ENCODE peak calls at places on chromosome X, in eight cellular contexts. U is Calu3, Z is cardiac muscle cell, X is mammary epithelial cell, C is fibroblast of the aortic adventitia, D is osteocyte, F is cardiac fibroblast, O is omental fat pad. V is an unnamed sample.

GRCh38 chrX:129779086-129779672 is 570 bp upstream of the SASH3 start:
- DNase-seq in U (no peak), Z (no peak), X (no peak), C (no peak), D (no peak), F (no peak), O (no peak), V (no peak)

GRCh38 chrX:69538321-69538876 is 34.3 kb downstream of the NALF2 start:
- DNase-seq in U (peak), Z (peak), X (peak), C (peak), D (peak), F (peak), O (peak), V (peak)

GRCh38 chrX:144801786-144802185 is 445.5 kb upstream of the SPANXN1 start:
- DNase-seq in U (no peak), Z (no peak), X (peak), C (peak), D (no peak), F (peak), O (no peak), V (no peak)

GRCh38 chrX:22060451-22060940 is 28.4 kb downstream of the PHEX start:
- DNase-seq in U (peak), Z (no peak), X (peak), C (peak), D (no peak), F (peak), O (no peak), V (no peak)

GRCh38 chrX:6226053-6226645 is 2.5 kb downstream of the NLGN4X start:
- DNase-seq in U (no peak), Z (peak), X (peak), C (no peak), D (no peak), F (no peak), O (no peak), V (peak)

GRCh38 chrX:22097295-22097694 is 65.2 kb downstream of the PHEX start:
- DNase-seq in U (no peak), Z (no peak), X (peak), C (peak), D (no peak), F (peak), O (no peak), V (no peak)

GRCh38 chrX:73822775-73823174 is 259.8 kb downstream of the CHIC1 start:
- DNase-seq in U (no peak), Z (no peak), X (no peak), C (no peak), D (no peak), F (no peak), O (no peak), V (no peak)

GRCh38 chrX:97416461-97416860 is 532.8 kb downstream of the RPA4 start:
- DNase-seq in U (no peak), Z (no peak), X (peak), C (no peak), D (no peak), F (no peak), O (no peak), V (no peak)

GRCh38 chrX:150087612-150088011 is 149.3 kb upstream of the EOLA2 start:
- DNase-seq in U (no peak), Z (no peak), X (no peak), C (no peak), D (no peak), F (no peak), O (no peak), V (no peak)

GRCh38 chrX:9597361-9598035 is 132.6 kb downstream of the TBL1X start:
- DNase-seq in U (no peak), Z (no peak), X (no peak), C (no peak), D (peak), F (no peak), O (no peak), V (no peak)

GRCh38 chrX:148530464-148531077 is 30.2 kb downstream of the AFF2 start:
- DNase-seq in U (peak), Z (no peak), X (no peak), C (peak), D (no peak), F (peak), O (no peak), V (no peak)
- TF ChIP-seq CTCF in U (peak), Z (peak), X (peak), C (peak), D (peak), F (peak), O (no peak), V (peak)

GRCh38 chrX:49840679-49841078 is 11.6 kb downstream of the PAGE4 start:
- DNase-seq in U (peak), Z (peak), X (peak), C (peak), D (no peak), F (peak), O (peak), V (peak)
- TF ChIP-seq CTCF in U (no peak), Z (peak), X (peak), C (peak), D (peak), F (peak), O (no peak), V (peak)

DNA sequence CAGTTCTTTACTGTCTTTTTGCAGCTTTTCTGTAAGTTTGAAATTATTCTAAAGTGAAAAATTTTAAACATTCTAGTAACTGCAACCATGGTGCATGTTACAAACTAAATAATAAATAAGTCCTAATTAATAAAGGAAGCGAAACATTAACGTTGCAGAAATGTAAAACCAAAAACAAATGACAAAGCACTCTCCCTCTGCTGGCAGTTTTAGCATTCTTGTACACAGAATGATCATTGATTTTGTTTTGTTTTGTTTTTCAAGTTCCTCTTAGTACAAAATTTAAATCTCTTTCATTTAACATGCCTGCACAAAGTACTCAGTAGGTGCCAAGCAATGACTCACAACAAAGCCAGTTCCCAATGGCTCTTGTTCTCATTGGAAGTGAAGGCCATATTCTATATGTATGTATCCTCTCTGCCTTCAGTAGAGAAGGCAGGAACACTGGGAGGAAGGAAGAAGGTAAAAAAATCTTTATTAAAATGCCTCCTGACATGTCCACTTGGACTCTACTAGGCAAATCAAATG is 13.7 kb upstream of the TMSB4X start:
- DNase-seq in U (no peak), Z (no peak), X (peak), C (peak), D (no peak), F (peak), O (no peak), V (no peak)
- TF ChIP-seq CTCF in U (no peak), Z (no peak), X (peak), C (no peak), D (no peak), F (no peak), O (no peak), V (no peak)

DNA sequence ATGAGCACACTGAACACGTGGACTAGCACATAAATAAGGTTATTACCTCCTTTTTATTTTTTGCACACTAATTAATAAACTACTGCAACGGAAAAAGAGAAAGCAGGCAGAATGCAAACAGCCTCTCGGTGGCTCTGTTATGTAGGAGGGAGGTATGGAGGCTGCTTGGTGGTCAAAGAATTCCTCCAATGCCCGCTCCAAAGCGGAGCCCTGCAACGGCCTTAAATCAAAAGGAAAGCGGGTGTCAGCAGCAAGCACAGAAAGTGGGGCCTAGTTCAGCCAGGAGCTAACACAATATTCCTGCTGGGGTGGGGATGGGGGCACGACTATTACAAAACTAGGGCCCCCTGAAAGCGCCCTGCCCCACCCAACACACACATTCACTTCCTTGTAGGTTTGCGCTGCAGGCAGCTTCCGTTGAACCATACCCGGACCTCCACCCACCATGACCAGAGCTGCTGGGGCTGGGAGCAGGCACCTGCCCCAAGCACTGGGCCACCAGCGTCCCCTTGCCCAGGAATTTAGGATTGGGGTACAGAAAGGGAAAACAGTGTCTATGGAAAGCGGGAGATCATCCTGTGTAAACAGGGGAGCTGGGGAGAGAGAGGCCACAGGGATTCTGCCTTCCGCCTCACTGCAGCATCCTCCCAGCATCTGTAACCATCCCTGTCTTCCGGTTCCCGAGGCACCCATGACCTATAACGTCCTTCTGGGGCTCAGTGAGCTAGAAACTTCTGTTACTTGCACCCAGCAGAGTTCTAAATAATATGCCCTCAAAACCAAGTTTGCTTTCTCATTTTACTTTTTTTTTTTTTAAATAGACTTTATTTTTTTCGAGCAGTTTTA is 57.1 kb upstream of the DDX3X start:
- DNase-seq in U (no peak), Z (no peak), X (no peak), C (no peak), D (no peak), F (no peak), O (no peak), V (no peak)
- TF ChIP-seq CTCF in U (no peak), Z (no peak), X (no peak), C (no peak), D (no peak), F (no peak), O (no peak), V (no peak)

DNA sequence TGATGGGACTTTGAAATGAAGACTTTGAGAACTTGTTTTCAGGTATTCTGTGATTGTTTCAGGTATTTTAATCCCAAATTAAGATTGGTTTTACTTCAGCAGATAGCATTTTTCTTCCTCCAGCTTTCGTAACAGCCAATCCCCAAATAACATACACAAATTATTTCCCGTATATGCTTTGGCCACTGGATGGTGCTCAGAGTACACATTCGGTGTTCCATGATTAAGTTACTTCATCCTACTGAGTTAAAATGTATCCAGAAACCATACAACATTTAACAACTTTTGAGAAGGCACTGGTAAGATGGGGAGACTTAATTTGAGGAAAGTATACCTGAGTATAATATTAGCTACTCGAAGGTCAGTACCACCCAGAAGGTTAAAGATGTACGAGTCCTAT is 233.4 kb upstream of the FAM47A start:
- DNase-seq in U (peak), Z (peak), X (peak), C (peak), D (no peak), F (peak), O (no peak), V (no peak)
- TF ChIP-seq CTCF in U (peak), Z (peak), X (peak), C (peak), D (peak), F (peak), O (no peak), V (peak)

GRCh38 chrX:16465081-16465876 is 184.7 kb upstream of the S100G start:
- DNase-seq in U (no peak), Z (no peak), X (peak), C (peak), D (no peak), F (peak), O (no peak), V (no peak)

GRCh38 chrX:16466640-16467432 is 183.1 kb upstream of the S100G start:
- DNase-seq in U (peak), Z (no peak), X (peak), C (no peak), D (no peak), F (peak), O (no peak), V (no peak)

GRCh38 chrX:16474511-16474910 is 175.4 kb upstream of the S100G start:
- DNase-seq in U (no peak), Z (no peak), X (no peak), C (no peak), D (no peak), F (no peak), O (no peak), V (no peak)

GRCh38 chrX:16472345-16472744 is 177.6 kb upstream of the S100G start:
- DNase-seq in U (no peak), Z (no peak), X (no peak), C (no peak), D (no peak), F (no peak), O (no peak), V (no peak)

GRCh38 chrX:16469870-16470269 is 180.1 kb upstream of the S100G start:
- DNase-seq in U (no peak), Z (no peak), X (no peak), C (no peak), D (no peak), F (no peak), O (no peak), V (no peak)
- TF ChIP-seq CTCF in U (no peak), Z (peak), X (peak), C (no peak), D (no peak), F (no peak), O (no peak), V (peak)

V was measured in progenitor cell of endocrine pancreas.